ENCODE peak calls at places on chromosomes 16 and 17, in ten cellular contexts. N is NT2/D1; G is CD8-positive, alpha-beta memory T cell; U is tibial artery; W is DND-41; X is ascending aorta; P is iPS DF 6.9; H is thoracic aorta; M is colonic mucosa; F is AG04450. D is an unnamed sample. For H3K9me3, the result is how much of the 10 kb centered on the place peaks cover.

GRCh38 chr17:78737332-78737731 is 44.7 kb downstream of the CYTH1 start:
- DNase-seq in G (no peak), W (no peak), F (peak), X (no peak), N (no peak), H (no peak), M (no peak), P (no peak), U (no peak), D (peak)

GRCh38 chr16:71246309-71246708 is 15.8 kb upstream of the HYDIN start:
- DNase-seq in X (no peak), G (no peak), F (no peak), U (no peak), W (no peak), N (no peak), P (no peak), H (no peak), M (no peak), D (no peak)

GRCh38 chr17:51056813-51057510 is 63.7 kb downstream of the SPAG9 start:
- DNase-seq in H (no peak), N (peak), U (no peak), W (peak), G (no peak), P (no peak), M (peak), X (no peak), F (peak), D (no peak)

GRCh38 chr17:78558181-78558850 is 18.9 kb downstream of the DNAH17 start:
- DNase-seq in H (no peak), M (no peak), N (no peak), U (no peak), W (no peak), P (no peak), F (no peak), G (no peak), X (no peak), D (no peak)

GRCh38 chr17:79609175-79609589 is 1.7 kb downstream of the RBFOX3 start:
- DNase-seq in P (no peak), N (no peak), W (no peak), U (no peak), F (no peak), X (no peak), H (no peak), M (no peak), G (no peak), D (no peak)

GRCh38 chr17:63495471-63495870 is 18.6 kb downstream of the ACE start:
- DNase-seq in X (no peak), M (no peak), N (no peak), G (no peak), P (no peak), W (no peak), F (no peak), U (no peak), H (no peak), D (no peak)

GRCh38 chr16:20849587-20850390 is 43.5 kb downstream of the REXO5 start:
- DNase-seq in P (peak), U (peak), M (peak), N (peak), H (peak), X (peak), W (peak), G (peak), F (peak), D (peak)

GRCh38 chr16:85639529-85640253 is 26.6 kb downstream of the GSE1 start:
- DNase-seq in M (no peak), U (no peak), P (no peak), H (no peak), N (no peak), G (no peak), X (no peak), F (no peak), W (no peak), D (no peak)

GRCh38 chr17:1640329-1641064 is 5.0 kb downstream of the SCARF1 start:
- DNase-seq in P (no peak), G (no peak), X (no peak), U (no peak), M (no peak), W (no peak), N (no peak), F (no peak), H (no peak), D (no peak)

GRCh38 chr17:27218041-27218440 is 75.9 kb upstream of the WSB1 start:
- DNase-seq in N (no peak), U (no peak), G (no peak), X (no peak), W (no peak), H (no peak), M (no peak), F (no peak), P (no peak), D (no peak)

GRCh38 chr17:5665164-5665563 is 80.9 kb upstream of the NLRP1 start:
- DNase-seq in U (no peak), H (no peak), N (no peak), P (no peak), M (no peak), W (no peak), X (peak), G (no peak), F (no peak), D (no peak)

GRCh38 chr16:24098896-24099295 is 157.2 kb upstream of the CACNG3 start:
- DNase-seq in M (no peak), F (no peak), X (no peak), P (no peak), G (no peak), U (no peak), W (no peak), H (no peak), N (peak), D (no peak)

GRCh38 chr17:66915204-66915611 is 49.3 kb upstream of the CACNG4 start:
- DNase-seq in U (no peak), H (no peak), N (no peak), M (peak), F (no peak), P (no peak), W (no peak), G (no peak), X (no peak), D (peak)

GRCh38 chr17:77439382-77440013 is 298.7 kb downstream of the SEC14L1 start:
- DNase-seq in H (no peak), F (no peak), W (no peak), U (no peak), G (no peak), X (no peak), N (no peak), P (no peak), M (no peak), D (no peak)

GRCh38 chr17:39118674-39119419 is 32.6 kb downstream of the PLXDC1 start:
- DNase-seq in H (no peak), U (no peak), P (no peak), N (no peak), X (no peak), F (no peak), W (no peak), G (no peak), M (no peak), D (no peak)

GRCh38 chr16:2785101-2785991 is 2.0 kb downstream of the PRSS33 start:
- DNase-seq in X (peak), W (no peak), N (no peak), U (no peak), P (no peak), F (no peak), G (peak), H (no peak), M (no peak), D (no peak)

GRCh38 chr17:45722161-45722560 is 62.0 kb upstream of the CRHR1 start:
- DNase-seq in U (no peak), P (peak), G (no peak), X (no peak), H (no peak), N (peak), M (no peak), F (no peak), W (no peak), D (peak)

GRCh38 chr16:81709369-81709900 is 69.7 kb upstream of the PLCG2 start:
- DNase-seq in M (no peak), N (no peak), X (no peak), H (no peak), F (no peak), W (no peak), U (no peak), G (no peak), P (no peak), D (no peak)

GRCh38 chr17:29615048-29615385 is 7.7 kb downstream of the CORO6 start:
- DNase-seq in X (peak), G (peak), M (peak), N (no peak), W (peak), H (no peak), F (no peak), U (no peak), P (no peak), D (no peak)

GRCh38 chr17:67376509-67376891 is 581 bp upstream of the PITPNC1 start:
- DNase-seq in U (no peak), H (no peak), N (no peak), M (no peak), G (no peak), W (no peak), F (no peak), X (peak), P (no peak), D (no peak)

GRCh38 chr16:84582958-84583516 is 34.8 kb downstream of the COTL1 start:
- DNase-seq in M (no peak), N (no peak), P (no peak), X (peak), F (peak), H (no peak), G (no peak), W (no peak), U (no peak), D (peak)

GRCh38 chr17:4939554-4939803 is 367 bp downstream of the SLC25A11 start:
- DNase-seq in W (no peak), M (no peak), U (no peak), P (no peak), N (no peak), H (no peak), F (no peak), X (peak), G (no peak), D (no peak)

GRCh38 chr17:72079700-72080099 is 41.1 kb upstream of the SOX9 start:
- DNase-seq in U (no peak), F (no peak), X (no peak), G (no peak), M (no peak), W (no peak), N (no peak), P (no peak), H (no peak), D (no peak)

GRCh38 chr17:32878211-32878610 is 1.3 kb upstream of the MYO1D start:
- DNase-seq in F (no peak), W (no peak), N (no peak), U (peak), X (peak), P (no peak), G (no peak), M (no peak), H (peak), D (no peak)

GRCh38 chr16:8108991-8109509 is 481.3 kb downstream of the TMEM114 start:
- DNase-seq in P (no peak), U (no peak), F (no peak), H (no peak), W (no peak), M (no peak), N (no peak), X (no peak), G (no peak), D (no peak)

GRCh38 chr17:41835214-41835799 is 725 bp downstream of the NT5C3B start:
- DNase-seq in P (no peak), W (no peak), N (no peak), H (no peak), M (no peak), F (no peak), G (no peak), U (no peak), X (no peak), D (no peak)

DNA sequence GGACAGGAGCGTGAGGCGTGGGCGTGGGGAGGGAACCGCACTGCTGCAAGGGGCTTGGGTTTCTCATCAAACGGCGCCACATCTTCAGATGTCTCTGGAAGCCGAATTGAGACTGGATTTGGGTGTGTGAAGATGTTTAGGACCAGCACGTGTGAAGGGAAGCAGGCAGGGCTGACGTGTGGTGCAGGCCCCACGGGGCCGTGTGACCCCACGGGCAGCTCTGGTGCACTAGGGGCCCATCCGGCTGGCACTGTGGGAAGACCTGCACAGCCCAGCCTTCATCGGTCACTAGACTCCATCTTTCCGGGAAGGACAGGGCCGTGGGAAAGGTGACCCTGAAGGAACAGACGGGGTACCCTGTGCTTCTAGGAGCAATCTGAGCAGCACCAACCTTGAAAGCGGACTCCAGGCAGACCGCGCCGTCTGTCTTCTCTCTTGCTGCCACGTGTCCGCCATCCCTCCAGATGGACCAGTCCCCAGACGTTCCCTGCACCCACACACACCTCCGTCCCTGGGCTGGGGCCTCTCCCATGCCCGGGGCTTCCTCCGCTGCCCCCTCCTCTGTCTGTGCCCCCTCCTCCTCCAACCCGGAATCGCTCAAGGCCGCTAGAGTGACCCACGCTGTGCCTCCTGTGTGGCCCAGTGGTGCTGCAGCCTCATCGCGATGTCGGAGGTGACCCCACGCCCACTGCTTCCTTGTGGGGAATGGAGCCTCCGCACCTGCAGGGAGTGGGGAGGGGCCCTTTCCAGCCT is 23.4 kb upstream of the CBFA2T3 start:
- DNase-seq in F (no peak), P (no peak), G (no peak), H (no peak), X (no peak), N (no peak), W (no peak), U (no peak), M (no peak), D (no peak)
- H3K9me3 ChIP-seq in F (half or more), P (under half), G (under half), H (under half), X (under half), N (under half), W (under half), U (under half), M (under half), D (under half)

DNA sequence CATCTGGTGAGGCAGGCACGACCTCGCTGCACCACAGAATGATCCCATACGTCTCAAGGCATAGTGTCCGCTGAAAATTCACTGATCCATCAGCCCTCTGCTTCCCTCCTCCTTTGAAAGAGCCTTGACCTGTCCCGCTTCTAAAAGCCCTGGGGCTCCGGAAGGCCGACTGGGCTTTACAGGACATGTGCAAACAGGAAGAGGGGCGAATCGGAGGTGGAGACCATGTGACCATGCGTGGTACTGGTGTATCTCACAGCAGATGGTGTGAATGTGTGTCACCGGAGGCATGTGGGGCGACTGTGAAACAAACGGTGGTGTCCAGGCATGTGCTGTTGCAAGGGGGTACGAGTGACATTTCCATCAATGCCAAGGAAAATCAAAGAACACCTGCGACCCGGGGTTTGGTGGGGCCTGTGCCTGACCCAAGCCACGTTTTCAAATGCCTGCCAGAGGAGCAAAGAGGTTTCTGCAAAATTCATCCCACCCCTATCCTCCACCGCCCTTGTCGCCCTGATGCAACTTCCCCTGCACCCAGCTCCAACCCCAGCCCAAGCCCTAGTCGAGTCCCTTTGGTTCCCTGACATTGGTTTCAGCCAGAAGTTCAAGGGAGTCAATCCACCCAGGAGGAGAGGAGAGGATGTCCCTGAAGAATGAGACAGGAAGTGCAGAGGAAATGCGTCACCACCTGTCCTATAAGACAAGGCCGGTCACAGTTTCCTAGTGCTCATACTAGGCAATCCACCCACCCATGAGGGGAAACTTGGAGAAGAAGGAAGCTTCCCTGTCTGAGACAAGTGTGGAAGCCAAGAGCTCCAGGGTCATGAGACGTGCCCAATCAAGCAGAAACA is 5.9 kb upstream of the KCNJ18 start:
- DNase-seq in X (peak), G (no peak), P (no peak), F (no peak), U (no peak), N (no peak), W (no peak), H (no peak), M (no peak), D (no peak)
- H3K9me3 ChIP-seq in X (under half), G (under half), P (under half), F (half or more), U (under half), N (under half), W (under half), H (under half), M (under half), D (under half)

GRCh38 chr17:83202002-83203000 is 122.9 kb downstream of the METRNL start:
- DNase-seq in G (no peak), X (peak), M (no peak), P (no peak), U (peak), F (no peak), H (peak), W (no peak), N (no peak), D (no peak)
- H3K9me3 ChIP-seq in G (under half), X (under half), M (under half), P (under half), U (under half), F (under half), H (under half), W (under half), N (under half), D (under half)

GRCh38 chr16:68553186-68553585 is 14.1 kb downstream of the ZFP90 start:
- DNase-seq in N (no peak), F (no peak), U (no peak), M (no peak), P (no peak), H (no peak), X (no peak), W (no peak), G (no peak), D (no peak)
- H3K9me3 ChIP-seq in N (half or more), F (half or more), U (under half), M (under half), P (under half), H (half or more), X (half or more), W (under half), G (under half), D (under half)

GRCh38 chr16:35731341-35732040 is 2272.1 kb downstream of the TP53TG3F start:
- DNase-seq in U (no peak), P (no peak), M (no peak), G (no peak), F (no peak), H (no peak), W (no peak), X (peak), N (no peak), D (no peak)
- H3K9me3 ChIP-seq in U (under half), P (under half), M (under half), G (under half), F (half or more), H (under half), W (under half), X (under half), N (under half), D (under half)

DNA sequence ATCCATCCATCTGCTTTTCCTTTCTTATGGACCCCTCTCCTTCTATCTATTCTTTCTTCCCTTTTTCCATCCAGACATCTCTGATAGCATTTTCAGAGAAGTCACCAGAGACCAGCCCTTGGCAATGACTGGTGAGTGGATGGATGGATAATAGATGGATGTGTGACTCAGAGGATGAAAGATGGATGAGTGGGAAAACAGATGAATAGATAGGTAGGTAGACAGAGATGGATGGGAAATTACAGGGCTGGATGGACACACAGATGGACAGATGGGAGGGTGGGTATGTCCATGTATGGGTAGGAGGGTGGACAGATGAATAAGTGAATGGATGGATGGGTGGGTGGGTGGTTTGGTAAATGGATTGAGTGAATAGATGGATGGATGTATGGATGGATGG is 101.0 kb downstream of the LITAF start:
- DNase-seq in H (no peak), G (no peak), N (no peak), P (no peak), U (no peak), F (no peak), M (no peak), W (no peak), X (no peak), D (no peak)
- H3K9me3 ChIP-seq in H (under half), G (under half), N (under half), P (under half), U (under half), F (under half), M (under half), W (under half), X (under half), D (under half)

DNA sequence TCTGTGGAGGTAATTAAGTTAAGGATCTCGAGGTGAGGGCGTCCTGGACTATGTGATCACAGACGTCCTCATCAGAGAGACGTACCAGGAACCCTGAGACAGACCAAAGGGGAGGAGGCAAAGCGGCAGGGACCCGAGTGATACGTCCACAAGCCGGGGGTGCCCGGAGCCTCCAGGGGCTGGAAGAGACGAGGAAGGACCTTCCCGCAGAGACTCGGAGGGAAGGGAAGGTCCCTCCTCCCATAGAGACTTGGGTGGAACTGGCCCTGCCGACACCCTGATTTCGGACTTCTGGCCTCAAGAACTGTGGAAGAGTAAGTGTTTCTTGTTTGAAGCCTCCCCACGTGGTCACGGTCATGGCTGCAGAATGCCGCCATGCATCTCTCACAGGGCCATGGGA is 30.8 kb downstream of the LMF1 start:
- DNase-seq in W (no peak), N (no peak), U (no peak), F (no peak), M (no peak), G (no peak), H (no peak), X (no peak), P (no peak), D (no peak)
- H3K9me3 ChIP-seq in W (under half), N (under half), U (under half), F (under half), M (under half), G (under half), H (under half), X (under half), P (under half), D (under half)